ENCODE peak calls at places on chromosome 13, in seven cellular contexts. V is AML-193; J is activated T-cell treated with anti-CD3 and anti-CD28 coated beads, Interleukin-2, amount 50 U/mL, for 72 hours; Y is NCI-H1092 treated with DMSO at 0.1 percent for 48 hours; E is H9; F is amygdala; R is ELR. Q is an unnamed sample.

GRCh38 chr13:102993348-102993747 is 72.9 kb downstream of the SLC10A2 start:
- DNase-seq in V (no peak), J (no peak), Y (no peak), E (no peak), F (no peak), R (no peak), Q (no peak)

GRCh38 chr13:114035583-114036501 is 62.0 kb upstream of the C13orf46 start:
- DNase-seq in V (no peak), J (no peak), Y (peak), E (no peak), F (peak), R (no peak), Q (no peak)

GRCh38 chr13:59527500-59527899 is 636.2 kb downstream of the DIAPH3 start:
- DNase-seq in V (no peak), J (no peak), Y (no peak), E (no peak), F (no peak), R (no peak), Q (no peak)

GRCh38 chr13:75704194-75704941 is 68.2 kb downstream of the LMO7 start:
- DNase-seq in V (no peak), J (no peak), Y (no peak), E (no peak), F (no peak), R (peak), Q (no peak)

GRCh38 chr13:23889598-23890224 is 511 bp upstream of the MIPEP start:
- DNase-seq in V (peak), J (no peak), Y (peak), E (no peak), F (no peak), R (peak), Q (no peak)

GRCh38 chr13:101416181-101417042 is at the start of gene NALCN:
- DNase-seq in V (no peak), J (no peak), Y (peak), E (peak), F (peak), R (peak), Q (no peak)

GRCh38 chr13:25958983-25959382 is 92.8 kb downstream of the SHISA2 start:
- DNase-seq in V (no peak), J (no peak), Y (no peak), E (no peak), F (no peak), R (no peak), Q (no peak)

GRCh38 chr13:73138276-73138950 is 79.6 kb downstream of the KLF5 start:
- DNase-seq in V (no peak), J (no peak), Y (peak), E (no peak), F (no peak), R (peak), Q (no peak)

GRCh38 chr13:21058361-21058760 is 3.0 kb downstream of the LATS2 start:
- DNase-seq in V (no peak), J (no peak), Y (no peak), E (no peak), F (no peak), R (peak), Q (no peak)

GRCh38 chr13:27449081-27449603 is 1.2 kb downstream of the MTIF3 start:
- DNase-seq in V (no peak), J (no peak), Y (no peak), E (no peak), F (no peak), R (no peak), Q (no peak)

GRCh38 chr13:49998714-49999624 is 2.1 kb downstream of the TRIM13 start:
- DNase-seq in V (no peak), J (no peak), Y (no peak), E (peak), F (no peak), R (no peak), Q (no peak)

Q was measured in NT2/D1.